ENCODE peak calls at places on chromosome 11, in six cellular contexts. One of them, this sample, is unnamed.

GRCh38 chr11:47989779-47990178 is 9.4 kb downstream of the PTPRJ start:
- DNase-seq in prostate gland: no peak
- DNase-seq in uterus: no peak
- DNase-seq in heart left ventricle: no peak
- DNase-seq in small intestine: no peak
- DNase-seq in PC-9: no peak
- DNase-seq in this sample: no peak

GRCh38 chr11:86954288-86955110 is 696 bp downstream of the FZD4 start:
- DNase-seq in heart left ventricle: peak
- DNase-seq in prostate gland: no peak
- DNase-seq in PC-9: peak
- DNase-seq in small intestine: no peak
- DNase-seq in uterus: peak
- DNase-seq in this sample: no peak

GRCh38 chr11:131042711-131043110 is 126.4 kb upstream of the SNX19 start:
- DNase-seq in heart left ventricle: no peak
- DNase-seq in uterus: no peak
- DNase-seq in PC-9: no peak
- DNase-seq in small intestine: no peak
- DNase-seq in prostate gland: no peak
- DNase-seq in this sample: no peak

GRCh38 chr11:8038393-8038792 is 42.6 kb upstream of the TUB start:
- DNase-seq in uterus: no peak
- DNase-seq in small intestine: no peak
- DNase-seq in heart left ventricle: no peak
- DNase-seq in prostate gland: no peak
- DNase-seq in PC-9: no peak
- DNase-seq in this sample: no peak

GRCh38 chr11:117796456-117797428 is at the start of gene DSCAML1:
- DNase-seq in small intestine: no peak
- DNase-seq in heart left ventricle: no peak
- DNase-seq in PC-9: no peak
- DNase-seq in prostate gland: no peak
- DNase-seq in uterus: peak
- DNase-seq in this sample: no peak

GRCh38 chr11:123797065-123797940 is 8.8 kb downstream of the OR6M1 start:
- DNase-seq in PC-9: no peak
- DNase-seq in prostate gland: no peak
- DNase-seq in uterus: no peak
- DNase-seq in small intestine: peak
- DNase-seq in heart left ventricle: no peak
- DNase-seq in this sample: no peak

GRCh38 chr11:94934362-94934761 is 39.0 kb downstream of the CWC15 start:
- DNase-seq in small intestine: no peak
- DNase-seq in uterus: no peak
- DNase-seq in heart left ventricle: no peak
- DNase-seq in prostate gland: no peak
- DNase-seq in PC-9: no peak
- DNase-seq in this sample: no peak

GRCh38 chr11:9735236-9735635 is 71.4 kb downstream of the SWAP70 start:
- DNase-seq in uterus: no peak
- DNase-seq in heart left ventricle: no peak
- DNase-seq in prostate gland: no peak
- DNase-seq in PC-9: no peak
- DNase-seq in small intestine: no peak
- DNase-seq in this sample: no peak

GRCh38 chr11:105109855-105110750 is 29.5 kb downstream of the CARD18 start:
- DNase-seq in heart left ventricle: no peak
- DNase-seq in prostate gland: no peak
- DNase-seq in uterus: no peak
- DNase-seq in PC-9: no peak
- DNase-seq in small intestine: peak
- DNase-seq in this sample: no peak

GRCh38 chr11:126348806-126349582 is 6.5 kb upstream of the ST3GAL4 start:
- DNase-seq in small intestine: no peak
- DNase-seq in heart left ventricle: no peak
- DNase-seq in PC-9: no peak
- DNase-seq in prostate gland: no peak
- DNase-seq in uterus: no peak
- DNase-seq in this sample: no peak

GRCh38 chr11:61747389-61748285 is 4.8 kb upstream of the MYRF start:
- DNase-seq in uterus: peak
- DNase-seq in heart left ventricle: peak
- DNase-seq in prostate gland: peak
- DNase-seq in small intestine: peak
- DNase-seq in PC-9: peak
- DNase-seq in this sample: no peak

GRCh38 chr11:1194231-1194976 is 28.5 kb upstream of the MUC5B start:
- DNase-seq in heart left ventricle: no peak
- DNase-seq in small intestine: no peak
- DNase-seq in PC-9: no peak
- DNase-seq in prostate gland: no peak
- DNase-seq in uterus: peak
- DNase-seq in this sample: no peak

GRCh38 chr11:34599406-34599901 is 21.4 kb upstream of the EHF start:
- DNase-seq in prostate gland: no peak
- DNase-seq in uterus: no peak
- DNase-seq in PC-9: peak
- DNase-seq in small intestine: peak
- DNase-seq in heart left ventricle: no peak
- DNase-seq in this sample: no peak

GRCh38 chr11:59802639-59803176 is 7.9 kb downstream of the MRPL16 start:
- DNase-seq in heart left ventricle: peak
- DNase-seq in prostate gland: peak
- DNase-seq in PC-9: peak
- DNase-seq in uterus: no peak
- DNase-seq in small intestine: peak
- DNase-seq in this sample: peak

GRCh38 chr11:61106906-61107470 is 4.7 kb downstream of the CD5 start:
- DNase-seq in small intestine: no peak
- DNase-seq in uterus: no peak
- DNase-seq in heart left ventricle: no peak
- DNase-seq in prostate gland: no peak
- DNase-seq in PC-9: no peak
- DNase-seq in this sample: no peak

GRCh38 chr11:35390737-35391682 is 28.3 kb downstream of the SLC1A2 start:
- DNase-seq in prostate gland: peak
- DNase-seq in small intestine: peak
- DNase-seq in heart left ventricle: no peak
- DNase-seq in PC-9: peak
- DNase-seq in uterus: no peak
- DNase-seq in this sample: peak

GRCh38 chr11:112961751-112962747 is 829 bp downstream of the NCAM1 start:
- DNase-seq in small intestine: no peak
- DNase-seq in uterus: peak
- DNase-seq in heart left ventricle: peak
- DNase-seq in prostate gland: no peak
- DNase-seq in PC-9: no peak
- DNase-seq in this sample: no peak

GRCh38 chr11:35227551-35228341 is 88.8 kb downstream of the CD44 start:
- DNase-seq in uterus: no peak
- DNase-seq in PC-9: no peak
- DNase-seq in heart left ventricle: no peak
- DNase-seq in small intestine: no peak
- DNase-seq in prostate gland: no peak
- DNase-seq in this sample: no peak

GRCh38 chr11:72079776-72080325 is 491 bp downstream of the NUMA1 start:
- DNase-seq in small intestine: peak
- DNase-seq in PC-9: no peak
- DNase-seq in prostate gland: peak
- DNase-seq in heart left ventricle: no peak
- DNase-seq in uterus: no peak
- DNase-seq in this sample: no peak

GRCh38 chr11:110176366-110177056 is 83.3 kb downstream of the ZC3H12C start:
- DNase-seq in prostate gland: no peak
- DNase-seq in PC-9: no peak
- DNase-seq in heart left ventricle: no peak
- DNase-seq in uterus: no peak
- DNase-seq in small intestine: no peak
- DNase-seq in this sample: no peak

GRCh38 chr11:66438504-66439466 is at the start of gene MRPL11:
- DNase-seq in prostate gland: peak
- DNase-seq in heart left ventricle: peak
- DNase-seq in PC-9: peak
- DNase-seq in uterus: peak
- DNase-seq in small intestine: peak
- DNase-seq in this sample: peak

GRCh38 chr11:67271548-67272284 is 5.4 kb downstream of the GRK2 start:
- DNase-seq in small intestine: peak
- DNase-seq in heart left ventricle: peak
- DNase-seq in prostate gland: no peak
- DNase-seq in PC-9: no peak
- DNase-seq in uterus: no peak
- DNase-seq in this sample: no peak

GRCh38 chr11:68120212-68121066 is 749 bp downstream of the CHKA start:
- DNase-seq in small intestine: no peak
- DNase-seq in heart left ventricle: peak
- DNase-seq in prostate gland: peak
- DNase-seq in PC-9: peak
- DNase-seq in uterus: peak
- DNase-seq in this sample: no peak

GRCh38 chr11:110787680-110788079 is 75.4 kb upstream of the ARHGAP20 start:
- DNase-seq in PC-9: no peak
- DNase-seq in heart left ventricle: no peak
- DNase-seq in small intestine: no peak
- DNase-seq in uterus: no peak
- DNase-seq in prostate gland: no peak
- DNase-seq in this sample: no peak

DNA sequence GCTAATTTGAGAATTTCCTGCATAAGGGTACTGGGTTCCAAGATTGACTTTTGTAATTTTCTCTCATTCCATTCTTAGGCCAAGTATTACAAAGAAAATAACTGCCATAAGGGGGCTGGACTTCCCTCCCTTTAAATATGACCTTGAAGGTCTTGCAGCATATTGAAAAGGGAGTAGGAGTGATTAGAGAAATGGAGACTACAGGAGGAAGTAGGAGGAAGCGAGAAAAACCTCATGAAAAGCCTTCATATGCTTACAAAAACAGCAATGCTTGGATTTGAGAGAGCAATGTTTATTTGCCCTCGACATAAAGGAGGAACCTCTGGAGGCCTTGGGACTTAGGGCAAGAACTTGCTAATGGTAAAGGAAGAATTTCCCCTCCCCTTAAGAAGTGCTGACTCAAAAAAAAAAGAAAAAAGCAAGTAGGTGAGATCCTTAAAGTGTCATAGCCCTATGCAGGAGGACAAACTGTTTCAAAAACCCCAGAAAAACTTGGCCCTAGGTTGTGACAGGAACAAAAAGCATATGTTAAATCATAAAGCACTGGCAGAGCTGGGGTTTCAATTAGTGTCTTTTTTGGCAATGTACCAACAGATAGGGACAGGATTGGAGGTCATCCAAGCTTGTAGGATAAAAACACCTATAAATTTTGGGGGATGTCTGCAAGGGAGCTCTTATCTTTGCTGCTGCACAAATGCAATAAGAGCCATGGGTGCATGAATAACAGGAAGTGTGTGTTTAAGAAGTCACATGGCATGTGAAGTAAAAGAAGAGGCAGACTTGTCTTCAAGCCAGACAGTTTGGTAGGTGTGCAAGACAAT is 4.9 kb downstream of the GLYAT start:
- DNase-seq in uterus: no peak
- DNase-seq in prostate gland: no peak
- DNase-seq in heart left ventricle: no peak
- DNase-seq in PC-9: no peak
- DNase-seq in small intestine: no peak
- DNase-seq in this sample: no peak
- H3K4me3 ChIP-seq in uterus: no peak
- H3K4me3 ChIP-seq in prostate gland: no peak
- H3K4me3 ChIP-seq in heart left ventricle: no peak
- H3K4me3 ChIP-seq in PC-9: no peak
- H3K4me3 ChIP-seq in small intestine: no peak
- H3K4me3 ChIP-seq in this sample: no peak

GRCh38 chr11:10762913-10763421 is 11.9 kb downstream of the CTR9 start:
- DNase-seq in uterus: no peak
- DNase-seq in PC-9: no peak
- DNase-seq in heart left ventricle: no peak
- DNase-seq in small intestine: no peak
- DNase-seq in prostate gland: no peak
- DNase-seq in this sample: no peak
- H3K4me3 ChIP-seq in uterus: no peak
- H3K4me3 ChIP-seq in PC-9: no peak
- H3K4me3 ChIP-seq in heart left ventricle: no peak
- H3K4me3 ChIP-seq in small intestine: no peak
- H3K4me3 ChIP-seq in prostate gland: no peak
- H3K4me3 ChIP-seq in this sample: no peak

GRCh38 chr11:29119691-29120328 is 897.0 kb downstream of the KCNA4 start:
- DNase-seq in heart left ventricle: no peak
- DNase-seq in prostate gland: no peak
- DNase-seq in PC-9: no peak
- DNase-seq in small intestine: no peak
- DNase-seq in uterus: no peak
- DNase-seq in this sample: peak
- H3K4me3 ChIP-seq in heart left ventricle: no peak
- H3K4me3 ChIP-seq in prostate gland: no peak
- H3K4me3 ChIP-seq in PC-9: no peak
- H3K4me3 ChIP-seq in small intestine: no peak
- H3K4me3 ChIP-seq in uterus: no peak
- H3K4me3 ChIP-seq in this sample: peak

GRCh38 chr11:20157768-20158167 is 2.5 kb downstream of the DBX1 start:
- DNase-seq in heart left ventricle: no peak
- DNase-seq in prostate gland: no peak
- DNase-seq in small intestine: no peak
- DNase-seq in PC-9: no peak
- DNase-seq in uterus: no peak
- DNase-seq in this sample: no peak

GRCh38 chr11:20154381-20154780 is 5.9 kb downstream of the DBX1 start:
- DNase-seq in prostate gland: no peak
- DNase-seq in uterus: no peak
- DNase-seq in heart left ventricle: no peak
- DNase-seq in small intestine: no peak
- DNase-seq in PC-9: no peak
- DNase-seq in this sample: no peak

GRCh38 chr11:20156876-20157613 is 3.2 kb downstream of the DBX1 start:
- DNase-seq in small intestine: peak
- DNase-seq in prostate gland: no peak
- DNase-seq in heart left ventricle: no peak
- DNase-seq in uterus: no peak
- DNase-seq in PC-9: no peak
- DNase-seq in this sample: no peak

GRCh38 chr11:20156280-20156875 is 3.9 kb downstream of the DBX1 start:
- DNase-seq in PC-9: no peak
- DNase-seq in small intestine: peak
- DNase-seq in heart left ventricle: no peak
- DNase-seq in prostate gland: no peak
- DNase-seq in uterus: no peak
- DNase-seq in this sample: no peak

DNA sequence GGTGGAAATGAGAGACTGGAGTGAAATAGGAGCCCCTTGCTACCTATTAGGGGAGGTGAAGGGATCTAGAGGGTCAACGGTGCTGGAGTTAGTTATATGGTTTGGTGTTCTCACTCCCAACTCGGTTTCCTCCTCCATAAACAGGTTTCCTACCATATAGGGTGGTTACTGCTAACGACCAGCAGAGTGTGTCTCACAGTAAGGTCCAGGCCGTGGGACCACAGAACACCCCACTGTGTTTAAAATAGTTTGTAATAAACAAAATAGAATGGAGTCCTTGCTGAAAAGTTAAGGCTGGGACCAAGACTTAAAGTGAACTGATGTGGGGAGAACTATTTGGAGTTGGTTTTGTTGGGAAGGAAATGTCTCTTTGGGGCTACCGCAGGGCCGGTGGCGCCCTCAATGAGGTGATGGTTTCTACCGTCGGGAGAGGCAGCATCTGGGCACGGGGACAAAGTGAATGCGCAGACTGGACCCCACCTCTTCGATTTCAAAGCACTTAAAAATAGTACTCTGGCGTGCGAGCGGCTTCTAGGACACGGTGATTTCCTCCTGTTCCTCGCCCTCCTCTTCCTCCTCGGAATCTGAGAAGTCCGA is 4.5 kb downstream of the DBX1 start:
- DNase-seq in PC-9: no peak
- DNase-seq in uterus: no peak
- DNase-seq in heart left ventricle: no peak
- DNase-seq in small intestine: no peak
- DNase-seq in prostate gland: no peak
- DNase-seq in this sample: no peak
- H3K4me3 ChIP-seq in PC-9: no peak
- H3K4me3 ChIP-seq in uterus: no peak
- H3K4me3 ChIP-seq in heart left ventricle: no peak
- H3K4me3 ChIP-seq in small intestine: peak
- H3K4me3 ChIP-seq in prostate gland: no peak
- H3K4me3 ChIP-seq in this sample: no peak